ENCODE peak calls at places on chromosomes 4 and X, in six cellular contexts. N is aorta; H is naive thymus-derived CD4-positive, alpha-beta T cell; D is testis; C is CD8-positive, alpha-beta memory T cell; R is CD4-positive, alpha-beta memory T cell. P is an unnamed sample. For H3K9me3, the result is how much of the 10 kb centered on the place peaks cover.

GRCh38 chrX:19342331-19342906 is 1.3 kb upstream of the PDHA1 start:
- DNase-seq in N (no peak), H (no peak), D (no peak), C (no peak), R (no peak), P (no peak)

GRCh38 chrX:30887721-30888120 is 1.3 kb downstream of the TAB3 start:
- DNase-seq in N (no peak), H (no peak), D (no peak), C (no peak), R (no peak), P (no peak)

GRCh38 chr4:42282081-42282901 is 115.0 kb upstream of the SHISA3 start:
- DNase-seq in N (no peak), H (peak), D (peak), C (peak), R (peak), P (no peak)

GRCh38 chr4:143337600-143338287 is 1.1 kb downstream of the GAB1 start:
- DNase-seq in N (peak), H (no peak), D (peak), C (no peak), R (no peak), P (no peak)

GRCh38 chr4:74098628-74098995 is 383 bp downstream of the CXCL2 start:
- DNase-seq in N (no peak), H (no peak), D (no peak), C (no peak), R (no peak), P (no peak)

GRCh38 chrX:7801706-7802105 is 41.3 kb upstream of the VCX start:
- DNase-seq in N (no peak), H (no peak), D (no peak), C (no peak), R (no peak), P (no peak)

GRCh38 chr4:130178106-130178505 is 1082.2 kb downstream of the C4orf33 start:
- DNase-seq in N (no peak), H (no peak), D (no peak), C (no peak), R (no peak), P (no peak)

GRCh38 chr4:164779811-164780216 is 25.9 kb downstream of the SMIM31 start:
- DNase-seq in N (no peak), H (peak), D (peak), C (no peak), R (no peak), P (no peak)

GRCh38 chr4:4711902-4712301 is 147.6 kb upstream of the MSX1 start:
- DNase-seq in N (no peak), H (no peak), D (no peak), C (no peak), R (no peak), P (no peak)

GRCh38 chrX:10246846-10247245 is 90.1 kb downstream of the CLCN4 start:
- DNase-seq in N (no peak), H (no peak), D (peak), C (no peak), R (no peak), P (no peak)

GRCh38 chr4:163493643-163494359 is 689 bp upstream of the TMA16 start:
- DNase-seq in N (peak), H (no peak), D (peak), C (no peak), R (no peak), P (no peak)

GRCh38 chr4:140943887-140944515 is 187.8 kb upstream of the TBC1D9 start:
- DNase-seq in N (no peak), H (no peak), D (no peak), C (no peak), R (no peak), P (no peak)

GRCh38 chr4:101806914-101807313 is 16.4 kb downstream of the BANK1 start:
- DNase-seq in N (no peak), H (no peak), D (no peak), C (no peak), R (no peak), P (no peak)

GRCh38 chr4:135966936-135967335 is 1565.4 kb downstream of the PCDH18 start:
- DNase-seq in N (no peak), H (no peak), D (no peak), C (no peak), R (no peak), P (no peak)

GRCh38 chrX:119942831-119943184 is 743 bp downstream of the NKAP start:
- DNase-seq in N (no peak), H (no peak), D (no peak), C (no peak), R (no peak), P (no peak)

GRCh38 chrX:51608071-51608470 is 10.6 kb downstream of the CENPVL3 start:
- DNase-seq in N (no peak), H (no peak), D (no peak), C (no peak), R (no peak), P (no peak)

GRCh38 chr4:85381968-85382367 is 93.0 kb upstream of the ARHGAP24 start:
- DNase-seq in N (no peak), H (no peak), D (no peak), C (no peak), R (no peak), P (no peak)

DNA sequence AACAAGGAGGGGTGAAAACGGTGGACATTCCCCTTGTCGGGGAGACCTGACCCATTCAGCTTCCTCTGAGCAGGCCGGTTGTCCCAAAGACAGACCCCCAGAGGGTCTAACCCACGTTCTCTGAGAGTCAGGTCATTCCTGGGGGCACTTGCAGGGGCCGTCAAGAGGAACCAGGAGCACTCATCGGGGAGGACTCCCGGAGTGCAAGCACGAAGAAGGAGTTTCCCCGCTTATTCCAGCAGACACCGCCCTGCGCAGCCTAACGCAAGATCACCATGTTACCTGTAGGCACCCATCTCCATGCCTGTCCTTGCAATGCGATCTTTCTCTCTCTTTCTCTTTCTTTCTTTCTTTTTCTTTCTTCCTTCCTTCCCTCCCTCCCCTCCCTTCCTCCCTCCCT is 154.2 kb downstream of the SHOX start:
- DNase-seq in N (no peak), H (no peak), D (no peak), C (no peak), R (no peak), P (no peak)
- H3K9me3 ChIP-seq in N (under half), H (under half), D (under half), C (under half), R (under half), P (under half)

GRCh38 chrX:42771836-42772335 is 6.1 kb downstream of the PPP1R2C start:
- DNase-seq in N (no peak), H (no peak), D (no peak), C (no peak), R (no peak), P (no peak)
- H3K9me3 ChIP-seq in N (under half), H (under half), D (under half), C (under half), R (under half), P (under half)

GRCh38 chr4:71857713-71858451 is 74.0 kb upstream of the GC start:
- DNase-seq in N (no peak), H (no peak), D (no peak), C (no peak), R (no peak), P (no peak)
- H3K9me3 ChIP-seq in N (under half), H (under half), D (under half), C (under half), R (under half), P (under half)

GRCh38 chr4:152707632-152708031 is 27.8 kb upstream of the TMEM154 start:
- DNase-seq in N (no peak), H (no peak), D (no peak), C (no peak), R (no peak), P (no peak)
- H3K9me3 ChIP-seq in N (under half), H (under half), D (under half), C (under half), R (under half), P (under half)